ENCODE peak calls at places on chromosomes 3 and 15, in ten cellular contexts. U, Z, L, P, K, G, C, X, I and Y are unnamed samples.

GRCh38 chr3:99071096-99071495 is 169.6 kb upstream of the DCBLD2 start:
- DNase-seq in I (no peak), G (no peak), P (no peak), C (no peak), U (no peak), K (no peak), L (no peak), X (no peak), Z (no peak), Y (no peak)

GRCh38 chr15:78757636-78757905 is 53.7 kb downstream of the ADAMTS7 start:
- DNase-seq in K (peak), I (no peak), Z (no peak), L (no peak), X (no peak), G (no peak), U (no peak), P (no peak), C (no peak), Y (no peak)

GRCh38 chr15:60355148-60355857 is 42.5 kb downstream of the ANXA2 start:
- DNase-seq in U (no peak), C (no peak), X (no peak), P (no peak), G (no peak), K (no peak), I (no peak), L (no peak), Z (no peak), Y (no peak)

GRCh38 chr3:170258105-170258487 is 35.9 kb downstream of the PRKCI start:
- DNase-seq in Z (no peak), C (no peak), G (no peak), P (no peak), U (no peak), L (no peak), X (no peak), K (no peak), I (no peak), Y (no peak)

GRCh38 chr3:2822611-2823010 is 287.6 kb downstream of the IL5RA start:
- DNase-seq in K (no peak), P (no peak), U (no peak), X (no peak), G (no peak), C (no peak), I (no peak), Z (no peak), L (no peak), Y (no peak)

GRCh38 chr15:28911295-28911979 is 25.7 kb downstream of the APBA2 start:
- DNase-seq in U (no peak), G (no peak), X (peak), P (no peak), Z (no peak), L (peak), I (no peak), K (no peak), C (no peak), Y (no peak)

GRCh38 chr15:41946970-41947369 is 25.4 kb downstream of the EHD4 start:
- DNase-seq in P (no peak), X (no peak), G (no peak), Z (no peak), I (no peak), L (no peak), C (no peak), K (no peak), U (no peak), Y (no peak)

GRCh38 chr3:39022275-39022630 is 29.5 kb downstream of the SCN11A start:
- DNase-seq in L (no peak), P (no peak), C (no peak), Z (no peak), X (no peak), K (no peak), G (no peak), U (no peak), I (no peak), Y (no peak)

GRCh38 chr15:42608110-42608531 is 32.7 kb downstream of the STARD9 start:
- DNase-seq in P (no peak), I (no peak), G (peak), C (no peak), K (no peak), X (no peak), U (no peak), L (no peak), Z (no peak), Y (no peak)

GRCh38 chr15:25624504-25625172 is 185.8 kb upstream of the UBE3A start:
- DNase-seq in U (no peak), I (no peak), G (no peak), K (no peak), L (no peak), C (no peak), P (no peak), X (no peak), Z (no peak), Y (no peak)

GRCh38 chr3:16239776-16240175 is 25.0 kb downstream of the DPH3 start:
- DNase-seq in I (no peak), P (peak), C (no peak), K (no peak), Z (no peak), U (no peak), G (no peak), L (no peak), X (no peak), Y (no peak)

GRCh38 chr3:197356275-197356674 is 57.9 kb upstream of the DLG1 start:
- DNase-seq in I (no peak), K (no peak), G (no peak), X (no peak), U (no peak), Z (no peak), P (no peak), L (no peak), C (no peak), Y (no peak)

GRCh38 chr3:80405618-80406017 is 637.8 kb upstream of the ROBO1 start:
- DNase-seq in I (no peak), G (no peak), C (no peak), U (no peak), X (no peak), Z (no peak), L (no peak), P (no peak), K (no peak), Y (no peak)

GRCh38 chr3:153026026-153026425 is 136.0 kb upstream of the RAP2B start:
- DNase-seq in L (no peak), U (no peak), G (no peak), K (no peak), P (peak), I (no peak), X (no peak), C (no peak), Z (no peak), Y (no peak)

GRCh38 chr15:62719316-62719715 is 323.2 kb upstream of the TPM1 start:
- DNase-seq in K (no peak), P (peak), L (no peak), X (no peak), U (no peak), G (no peak), I (no peak), C (no peak), Z (no peak), Y (no peak)

GRCh38 chr3:113258311-113258710 is 47.0 kb downstream of the BOC start:
- DNase-seq in Z (no peak), U (no peak), I (no peak), C (no peak), L (no peak), X (no peak), P (no peak), G (no peak), K (no peak), Y (no peak)

GRCh38 chr3:147730311-147730710 is 321.1 kb downstream of the ZIC1 start:
- DNase-seq in K (no peak), G (no peak), L (no peak), X (no peak), I (no peak), Z (no peak), U (no peak), C (no peak), P (no peak), Y (no peak)

GRCh38 chr15:73946795-73947370 is 20.6 kb downstream of the LOXL1 start:
- DNase-seq in K (no peak), Z (no peak), X (no peak), I (no peak), L (no peak), C (no peak), P (no peak), G (no peak), U (no peak), Y (no peak)

GRCh38 chr15:60208708-60209107 is 189.1 kb downstream of the ANXA2 start:
- DNase-seq in I (no peak), C (no peak), K (no peak), G (no peak), L (no peak), U (no peak), P (no peak), Z (no peak), X (no peak), Y (no peak)

GRCh38 chr15:50881121-50882048 is 27.1 kb upstream of the AP4E1 start:
- DNase-seq in L (no peak), X (no peak), U (no peak), C (no peak), I (no peak), P (peak), Z (no peak), G (peak), K (no peak), Y (no peak)

GRCh38 chr15:66287461-66288055 is 5.8 kb upstream of the DIS3L start:
- DNase-seq in C (no peak), Z (no peak), P (peak), L (no peak), U (no peak), G (no peak), X (no peak), K (no peak), I (no peak), Y (no peak)

GRCh38 chr3:142987707-142988106 is 13.7 kb upstream of the U2SURP start:
- DNase-seq in X (no peak), G (no peak), C (no peak), Z (no peak), I (no peak), L (no peak), U (no peak), K (no peak), P (peak), Y (no peak)

GRCh38 chr15:55434989-55435825 is 26.9 kb downstream of the PIERCE2 start:
- DNase-seq in I (no peak), K (no peak), L (no peak), P (peak), X (no peak), U (no peak), C (peak), Z (no peak), G (no peak), Y (peak)

GRCh38 chr15:68192804-68193521 is 12.2 kb downstream of the CALML4 start:
- DNase-seq in P (no peak), G (no peak), C (no peak), K (no peak), U (no peak), X (no peak), L (no peak), Z (no peak), I (no peak), Y (no peak)

GRCh38 chr15:68197170-68197492 is 8.0 kb downstream of the CALML4 start:
- DNase-seq in G (no peak), K (no peak), X (no peak), I (no peak), U (no peak), P (no peak), L (no peak), Z (no peak), C (no peak), Y (no peak)

GRCh38 chr15:68196445-68197169 is 8.5 kb downstream of the CALML4 start:
- DNase-seq in I (no peak), K (no peak), Z (no peak), G (no peak), L (no peak), X (no peak), U (no peak), C (no peak), P (no peak), Y (no peak)

GRCh38 chr15:68197661-68198437 is 7.3 kb downstream of the CALML4 start:
- DNase-seq in P (no peak), X (no peak), C (no peak), K (no peak), U (no peak), L (no peak), Z (no peak), G (no peak), I (no peak), Y (no peak)

DNA sequence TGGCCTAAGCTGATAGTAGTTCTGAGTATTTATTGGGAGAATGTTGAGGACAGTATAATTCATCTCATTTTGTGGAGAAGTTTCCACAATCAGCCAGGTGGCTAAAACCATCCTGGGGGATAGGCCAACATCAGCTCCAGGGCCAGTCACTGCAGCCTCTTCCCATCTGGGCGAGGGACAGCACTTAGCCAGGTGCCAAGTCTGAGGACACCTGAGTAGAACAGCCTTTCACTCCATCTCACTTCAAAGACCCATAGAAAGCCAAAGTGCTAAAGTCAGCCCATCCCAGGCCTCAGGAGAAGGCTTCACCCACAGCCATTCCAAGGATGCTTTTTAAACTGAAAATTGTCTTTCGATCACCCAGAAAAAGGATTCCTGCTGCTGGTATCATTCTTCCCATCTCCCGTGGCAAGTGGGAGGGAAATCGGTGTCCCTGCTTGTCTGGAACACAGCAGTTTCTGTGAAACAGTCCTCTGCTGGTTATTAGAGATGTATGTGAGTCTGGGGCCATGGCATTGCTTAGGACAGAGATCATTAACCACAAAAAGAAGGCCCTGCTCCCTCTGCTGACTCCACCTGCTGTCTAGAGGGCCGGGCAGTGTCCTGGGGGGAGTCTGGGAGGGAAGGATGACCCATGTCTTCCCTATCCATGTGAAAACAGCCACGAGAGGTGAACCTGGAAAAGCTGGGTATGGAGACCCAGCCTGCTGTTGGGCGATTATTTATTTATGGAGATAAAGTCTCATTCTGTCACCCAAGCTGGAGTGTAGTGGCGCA is 9.6 kb downstream of the CALML4 start:
- DNase-seq in Z (no peak), L (no peak), P (no peak), I (no peak), C (no peak), G (no peak), X (no peak), K (no peak), U (no peak), Y (no peak)
- TF ChIP-seq POLR2A in Z (no peak), L (no peak), P (no peak), I (no peak), C (no peak), G (no peak), X (no peak), K (no peak), U (no peak), Y (no peak)

GRCh38 chr3:52794612-52795099 is at the start of gene ITIH3:
- DNase-seq in L (no peak), Z (no peak), C (no peak), X (no peak), P (no peak), K (no peak), I (no peak), G (peak), U (no peak), Y (no peak)
- TF ChIP-seq POLR2A in L (no peak), Z (no peak), C (no peak), X (no peak), P (no peak), K (no peak), I (no peak), G (no peak), U (no peak), Y (no peak)

GRCh38 chr15:75738647-75739325 is 26.1 kb upstream of the CSPG4 start:
- DNase-seq in L (peak), P (peak), Z (peak), C (peak), U (peak), X (peak), K (peak), I (peak), G (peak), Y (peak)
- TF ChIP-seq POLR2A in L (no peak), P (no peak), Z (no peak), C (no peak), U (peak), X (no peak), K (no peak), I (no peak), G (no peak), Y (no peak)

DNA sequence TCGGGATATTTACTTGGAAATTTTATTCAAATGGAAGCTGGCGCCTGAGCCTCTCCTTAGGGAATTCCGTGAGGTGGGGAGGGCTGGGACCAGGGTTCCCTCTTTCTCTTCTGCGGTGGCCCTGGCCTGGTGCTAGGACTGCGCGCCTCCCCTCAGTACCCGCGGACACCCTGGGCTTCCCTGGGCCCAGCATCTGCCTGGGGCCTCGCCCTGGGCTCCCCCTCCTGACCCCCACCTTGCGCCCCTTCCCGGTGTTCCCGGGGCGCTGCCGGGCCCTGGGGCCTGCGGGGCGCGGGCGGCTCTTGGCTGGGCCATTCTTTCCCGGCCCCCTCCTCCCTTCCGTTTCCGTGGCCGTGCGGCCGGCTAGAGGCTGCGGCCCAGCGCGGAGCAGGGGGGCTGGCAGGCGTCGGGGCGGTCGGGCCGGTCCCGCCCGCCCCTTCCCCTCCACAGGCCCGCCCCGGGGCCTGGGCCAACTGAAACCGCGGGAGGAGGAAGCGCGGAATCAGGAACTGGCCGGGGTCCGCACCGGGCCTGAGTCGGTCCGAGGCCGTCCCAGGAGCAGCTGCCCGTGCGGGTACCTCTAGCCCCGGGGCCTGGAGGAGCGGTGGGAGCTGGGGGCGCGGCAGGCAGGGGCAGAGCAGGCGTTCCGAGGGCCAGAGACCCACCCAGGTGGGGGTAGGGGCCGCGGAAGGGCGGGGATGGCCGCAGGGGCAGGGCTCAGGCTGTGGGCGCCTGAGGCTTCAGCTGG is at the start of gene FES:
- DNase-seq in I (peak), X (peak), U (peak), Z (no peak), L (peak), P (peak), C (no peak), G (peak), K (peak), Y (no peak)
- TF ChIP-seq POLR2A in I (peak), X (no peak), U (peak), Z (no peak), L (peak), P (no peak), C (no peak), G (peak), K (peak), Y (no peak)

GRCh38 chr3:66998075-66998898 is at the start of gene KBTBD8:
- DNase-seq in K (peak), U (peak), I (peak), L (peak), Z (peak), C (peak), G (peak), P (peak), X (peak), Y (peak)
- TF ChIP-seq POLR2A in K (peak), U (peak), I (no peak), L (no peak), Z (no peak), C (no peak), G (peak), P (peak), X (peak), Y (peak)

GRCh38 chr3:73069775-73070444 is 8.5 kb downstream of the EBLN2 start:
- DNase-seq in G (no peak), K (no peak), P (no peak), C (no peak), L (no peak), U (no peak), Z (no peak), X (no peak), I (no peak), Y (no peak)

GRCh38 chr3:73069187-73069586 is 7.7 kb downstream of the EBLN2 start:
- DNase-seq in L (no peak), X (no peak), I (no peak), G (no peak), C (no peak), Z (no peak), K (no peak), U (no peak), P (no peak), Y (no peak)

GRCh38 chr3:73072634-73073033 is 11.2 kb downstream of the EBLN2 start:
- DNase-seq in C (no peak), U (no peak), P (no peak), X (no peak), L (no peak), G (no peak), I (no peak), K (no peak), Z (no peak), Y (no peak)

GRCh38 chr3:73071952-73072351 is 10.5 kb downstream of the EBLN2 start:
- DNase-seq in I (no peak), X (no peak), L (no peak), K (no peak), Z (no peak), G (no peak), P (no peak), C (no peak), U (no peak), Y (no peak)

GRCh38 chr3:73070675-73071575 is 9.5 kb downstream of the EBLN2 start:
- DNase-seq in I (no peak), C (no peak), P (peak), L (no peak), U (no peak), G (no peak), K (no peak), Z (no peak), X (no peak), Y (no peak)
- TF ChIP-seq POLR2A in I (no peak), C (no peak), P (no peak), L (no peak), U (no peak), G (no peak), K (no peak), Z (no peak), X (no peak), Y (no peak)

DNA sequence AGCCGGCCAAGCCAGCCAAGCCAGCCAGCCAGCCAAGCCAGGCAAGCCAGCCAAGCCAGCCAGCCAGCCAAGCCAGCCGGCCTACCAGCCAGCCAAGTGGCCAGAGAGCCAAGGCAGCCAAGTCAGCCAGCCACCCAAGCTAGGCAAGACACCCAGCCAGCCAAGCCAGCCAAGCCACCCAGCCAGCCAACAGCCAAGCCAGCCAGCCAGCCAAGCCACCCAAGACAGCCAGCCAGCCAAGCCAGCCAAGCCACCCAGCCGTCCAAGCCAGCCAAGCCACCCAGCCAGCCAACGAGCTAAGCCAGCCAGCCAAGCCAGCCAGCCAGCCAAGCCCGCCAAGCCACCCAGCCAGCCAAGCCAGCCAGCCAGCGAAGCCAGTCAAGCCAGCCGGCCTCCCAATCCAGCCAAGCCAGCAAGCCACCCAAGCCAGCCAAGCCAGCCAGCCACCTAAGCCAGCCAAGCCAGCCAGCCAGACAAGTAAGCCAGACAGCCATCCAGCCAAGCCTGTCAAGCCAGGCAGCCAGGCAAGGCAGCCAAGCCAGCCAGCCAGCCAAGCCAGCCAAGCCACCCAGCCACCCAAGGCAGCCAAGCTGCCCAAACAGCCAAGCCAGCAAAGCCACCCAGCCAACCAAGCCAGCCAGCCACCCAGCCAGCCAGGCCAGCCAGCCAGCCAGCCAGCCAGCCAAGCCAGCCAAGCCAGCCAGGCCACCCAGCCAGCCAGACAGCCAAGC is 200.5 kb downstream of the GOLGA6L6 start:
- DNase-seq in G (no peak), P (no peak), I (peak), L (peak), X (peak), U (no peak), C (no peak), Z (no peak), K (peak), Y (no peak)
- TF ChIP-seq POLR2A in G (no peak), P (no peak), I (no peak), L (no peak), X (no peak), U (no peak), C (no peak), Z (no peak), K (no peak), Y (no peak)